ENCODE peak calls at places on chromosomes 11 and 22, in eight cellular contexts. R, A, D, V, M, U, I and Q are unnamed samples.

GRCh38 chr11:71537537-71537936 is 288 bp upstream of the KRTAP5-8 start:
- ATAC-seq in R (no peak), A (no peak), D (no peak), V (no peak), M (no peak), U (no peak), I (no peak), Q (no peak)

GRCh38 chr11:94504689-94505293 is 7.5 kb upstream of the C11orf97 start:
- ATAC-seq in R (peak), A (peak), D (peak), V (peak), M (no peak), U (peak), I (peak), Q (peak)

GRCh38 chr11:64998141-64998540 is 1.4 kb upstream of the BATF2 start:
- ATAC-seq in R (no peak), A (no peak), D (no peak), V (no peak), M (no peak), U (peak), I (no peak), Q (no peak)

GRCh38 chr11:134765565-134765964 is 353.5 kb upstream of the B3GAT1 start:
- ATAC-seq in R (no peak), A (no peak), D (no peak), V (no peak), M (peak), U (no peak), I (no peak), Q (no peak)

GRCh38 chr22:44046485-44047141 is 22.5 kb downstream of the PARVB start:
- ATAC-seq in R (peak), A (no peak), D (no peak), V (no peak), M (no peak), U (peak), I (no peak), Q (no peak)

GRCh38 chr22:16922076-16922475 is 85.9 kb downstream of the GAB4 start:
- ATAC-seq in R (no peak), A (no peak), D (no peak), V (no peak), M (no peak), U (no peak), I (no peak), Q (no peak)

GRCh38 chr11:109320595-109320994 is 101.4 kb upstream of the C11orf87 start:
- ATAC-seq in R (no peak), A (no peak), D (no peak), V (no peak), M (peak), U (no peak), I (peak), Q (peak)

GRCh38 chr11:73017024-73017751 is 124.9 kb downstream of the FCHSD2 start:
- ATAC-seq in R (no peak), A (no peak), D (no peak), V (no peak), M (no peak), U (no peak), I (no peak), Q (no peak)

GRCh38 chr22:21922370-21923162 is 30.1 kb downstream of the PPM1F start:
- ATAC-seq in R (no peak), A (no peak), D (no peak), V (no peak), M (no peak), U (no peak), I (no peak), Q (no peak)

GRCh38 chr11:128940156-128940555 is 2.5 kb downstream of the TP53AIP1 start:
- ATAC-seq in R (no peak), A (no peak), D (no peak), V (no peak), M (no peak), U (no peak), I (peak), Q (no peak)

GRCh38 chr11:25432376-25432775 is 899.6 kb upstream of the ANO3 start:
- ATAC-seq in R (no peak), A (no peak), D (no peak), V (no peak), M (no peak), U (no peak), I (peak), Q (no peak)

GRCh38 chr22:37931893-37932389 is 21.5 kb downstream of the C22orf23 start:
- ATAC-seq in R (no peak), A (peak), D (no peak), V (no peak), M (no peak), U (no peak), I (no peak), Q (no peak)

GRCh38 chr11:87252869-87253268 is 215.1 kb downstream of the TMEM135 start:
- ATAC-seq in R (no peak), A (no peak), D (no peak), V (peak), M (no peak), U (no peak), I (peak), Q (no peak)

GRCh38 chr11:102007567-102008437 is 39.4 kb upstream of the CFAP300 start:
- ATAC-seq in R (peak), A (peak), D (peak), V (peak), M (no peak), U (peak), I (peak), Q (peak)

GRCh38 chr11:120756931-120757330 is 245.4 kb downstream of the GRIK4 start:
- ATAC-seq in R (no peak), A (no peak), D (no peak), V (peak), M (no peak), U (peak), I (no peak), Q (no peak)